ENCODE peak calls at places on chromosome 16, in six cellular contexts. F, Q, X, Z, B and S are unnamed samples.

GRCh38 chr16:52751035-52751434 is 204.1 kb upstream of the TOX3 start:
- DNase-seq in Q (no peak), B (no peak), F (no peak), Z (no peak), X (no peak), S (no peak)

GRCh38 chr16:590165-590874 is 454 bp downstream of the RAB40C start:
- DNase-seq in B (peak; percentile 44), X (peak; percentile 29), Q (no peak), Z (no peak), F (no peak), S (no peak)

GRCh38 chr16:87461466-87461975 is 31.3 kb downstream of the ZCCHC14 start:
- DNase-seq in B (peak; percentile 37), Q (peak; percentile 40), F (no peak), X (no peak), Z (peak; percentile 96), S (no peak)

GRCh38 chr16:61937646-61938045 is 98.6 kb downstream of the CDH8 start:
- DNase-seq in B (no peak), Q (no peak), F (no peak), Z (no peak), X (no peak), S (no peak)

GRCh38 chr16:14232106-14232890 is 161.2 kb downstream of the MRTFB start:
- DNase-seq in B (no peak), Q (no peak), F (no peak), Z (peak; percentile 20), X (no peak), S (no peak)

GRCh38 chr16:1530883-1531637 is 2.4 kb upstream of the TMEM204 start:
- DNase-seq in X (no peak), Q (no peak), Z (no peak), F (peak; percentile 89), B (peak; percentile 82), S (peak; percentile 75)

GRCh38 chr16:61128545-61129323 is 907.5 kb downstream of the CDH8 start:
- DNase-seq in F (no peak), Q (no peak), X (no peak), Z (no peak), B (no peak), S (no peak)

GRCh38 chr16:68275611-68276191 is 11.4 kb downstream of the SLC7A6 start:
- DNase-seq in X (no peak), Z (peak; percentile 66), Q (no peak), F (no peak), B (no peak), S (no peak)

GRCh38 chr16:49348408-49349176 is 25.0 kb upstream of the C16orf78 start:
- DNase-seq in F (no peak), X (no peak), Z (no peak), Q (no peak), B (no peak), S (no peak)

GRCh38 chr16:35690413-35690812 is 2231.0 kb downstream of the TP53TG3F start:
- DNase-seq in X (no peak), B (no peak), F (no peak), Z (no peak), Q (no peak), S (no peak)

GRCh38 chr16:84821728-84822676 is 2.2 kb downstream of the CRISPLD2 start:
- DNase-seq in X (no peak), F (no peak), B (no peak), Q (no peak), Z (no peak), S (no peak)

GRCh38 chr16:14321542-14321941 is 250.4 kb downstream of the MRTFB start:
- DNase-seq in X (no peak), Z (no peak), B (no peak), F (no peak), Q (no peak), S (no peak)

GRCh38 chr16:35203636-35204035 is 1744.2 kb downstream of the TP53TG3F start:
- DNase-seq in B (no peak), F (no peak), Z (no peak), X (no peak), Q (no peak), S (no peak)

GRCh38 chr16:21301168-21301894 is 23.2 kb upstream of the CRYM start:
- DNase-seq in F (no peak), Z (peak; percentile 70), X (peak; percentile 64), Q (peak; percentile 68), B (peak; percentile 63), S (no peak)

GRCh38 chr16:997440-998051 is 16.0 kb downstream of the SOX8 start:
- DNase-seq in B (no peak), Q (peak; percentile 65), Z (peak; percentile 7), F (peak; percentile 9), X (peak; percentile 56), S (no peak)

GRCh38 chr16:51757124-51757470 is 606.0 kb upstream of the SALL1 start:
- DNase-seq in F (no peak), X (no peak), B (no peak), Z (no peak), Q (no peak), S (no peak)

GRCh38 chr16:83215417-83216001 is 588.7 kb downstream of the CDH13 start:
- DNase-seq in B (no peak), Q (peak; percentile 71), X (peak; percentile 65), F (no peak), Z (no peak), S (no peak)

GRCh38 chr16:66618588-66618987 is 14.1 kb downstream of the CMTM3 start:
- DNase-seq in Q (no peak), X (no peak), F (peak; percentile 96), Z (no peak), B (peak; percentile 61), S (peak; percentile 94)

GRCh38 chr16:51392651-51393187 is 241.6 kb upstream of the SALL1 start:
- DNase-seq in F (peak; percentile 76), X (no peak), B (peak; percentile 12), Z (no peak), Q (no peak), S (peak; percentile 77)

GRCh38 chr16:89686520-89687091 is at the start of gene CDK10:
- DNase-seq in Q (peak; percentile 93), B (peak; percentile 90), F (peak; percentile 73), X (peak; percentile 96), Z (peak; percentile 83), S (no peak)

GRCh38 chr16:27781195-27781524 is 231.2 kb downstream of the KATNIP start:
- DNase-seq in B (peak; percentile 64), Z (no peak), F (no peak), X (no peak), Q (no peak), S (no peak)

GRCh38 chr16:68136515-68136914 is 51.3 kb downstream of the NFATC3 start:
- DNase-seq in B (no peak), F (no peak), Z (no peak), Q (no peak), X (no peak), S (no peak)

GRCh38 chr16:67372664-67373063 is 20.6 kb downstream of the TPPP3 start:
- DNase-seq in Q (no peak), Z (no peak), B (no peak), F (no peak), X (no peak), S (no peak)

GRCh38 chr16:57643166-57643813 is 14.9 kb downstream of the ADGRG1 start:
- DNase-seq in Q (no peak), X (no peak), B (no peak), F (no peak), Z (no peak), S (peak; percentile 30)

GRCh38 chr16:82524939-82525338 is 101.8 kb upstream of the CDH13 start:
- DNase-seq in F (no peak), B (no peak), Z (no peak), Q (no peak), X (no peak), S (no peak)

GRCh38 chr16:24723663-24724062 is 5.8 kb upstream of the TNRC6A start:
- DNase-seq in Q (no peak), X (no peak), B (no peak), F (no peak), Z (no peak), S (no peak)

GRCh38 chr16:53094013-53094630 is 39.3 kb downstream of the CHD9 start:
- DNase-seq in X (no peak), B (peak; percentile 61), F (no peak), Q (no peak), Z (peak; percentile 55), S (no peak)

GRCh38 chr16:17776465-17776864 is 305.7 kb upstream of the XYLT1 start:
- DNase-seq in Z (no peak), F (no peak), X (no peak), Q (no peak), B (no peak), S (no peak)

GRCh38 chr16:54627616-54628015 is 303.0 kb upstream of the IRX5 start:
- DNase-seq in F (no peak), B (no peak), X (no peak), Z (no peak), Q (no peak), S (no peak)

GRCh38 chr16:5854027-5854426 is 756.4 kb upstream of the EEF2KMT start:
- DNase-seq in Z (no peak), Q (no peak), F (no peak), X (no peak), B (no peak), S (no peak)

GRCh38 chr16:73743665-73744496 is 552.7 kb upstream of the PSMD7 start:
- DNase-seq in Q (peak; percentile 2), B (no peak), X (no peak), Z (no peak), F (no peak), S (no peak)

GRCh38 chr16:30474684-30475083 is 2.1 kb downstream of the ITGAL start:
- DNase-seq in Z (no peak), Q (no peak), X (no peak), B (no peak), F (no peak), S (no peak)

GRCh38 chr16:66604376-66605176 is at the start of gene CMTM3:
- DNase-seq in Q (peak; percentile 80), X (peak; percentile 81), B (peak; percentile 76), Z (peak; percentile 5), F (no peak), S (no peak)

GRCh38 chr16:55496509-55497145 is 12.2 kb upstream of the LPCAT2 start:
- DNase-seq in F (no peak), Z (no peak), X (no peak), B (no peak), Q (no peak), S (no peak)

GRCh38 chr16:79163666-79164377 is 436.7 kb downstream of the MAF start:
- DNase-seq in F (no peak), Z (peak; percentile 26), Q (peak; percentile 11), X (no peak), B (no peak), S (no peak)

GRCh38 chr16:71811261-71811803 is 2.7 kb upstream of the AP1G1 start:
- DNase-seq in F (no peak), Q (no peak), B (no peak), X (no peak), Z (no peak), S (no peak)

GRCh38 chr16:68722119-68723024 is 14.7 kb upstream of the CDH1 start:
- DNase-seq in Z (no peak), Q (no peak), F (no peak), X (no peak), B (no peak), S (no peak)

GRCh38 chr16:56961851-56962281 is at the start of gene CETP:
- DNase-seq in Z (no peak), B (no peak), X (no peak), Q (no peak), F (no peak), S (no peak)

GRCh38 chr16:68416057-68417046 is 32.0 kb downstream of the SMPD3 start:
- DNase-seq in B (no peak), F (no peak), Q (no peak), Z (peak; percentile 98), X (no peak), S (no peak)